ENCODE peak calls at places on chromosome 2, in four cellular contexts. One of them, this sample, is unnamed.
A peak's percentile ranks its signal among the peaks of the same experiment; 100 is the strongest.

GRCh38 chr2:10161961-10162441 is 39.5 kb downstream of the RRM2 start:
- DNase-seq in tibial artery: no peak
- DNase-seq in stimulated activated CD4-positive, alpha-beta T cell treated with anti-CD3 and anti-CD28 coated beads, Interleukin-2, amount 100 ng/mL, for 24 hours: no peak
- DNase-seq in NCI-H1436: no peak
- DNase-seq in this sample: no peak

GRCh38 chr2:225894240-225894980 is 494.9 kb downstream of the NYAP2 start:
- DNase-seq in tibial artery: no peak
- DNase-seq in stimulated activated CD4-positive, alpha-beta T cell treated with anti-CD3 and anti-CD28 coated beads, Interleukin-2, amount 100 ng/mL, for 24 hours: no peak
- DNase-seq in NCI-H1436: no peak
- DNase-seq in this sample: no peak

GRCh38 chr2:145593991-145594702 is 1074.2 kb upstream of the ZEB2 start:
- DNase-seq in tibial artery: no peak
- DNase-seq in stimulated activated CD4-positive, alpha-beta T cell treated with anti-CD3 and anti-CD28 coated beads, Interleukin-2, amount 100 ng/mL, for 24 hours: no peak
- DNase-seq in NCI-H1436: no peak
- DNase-seq in this sample: no peak

GRCh38 chr2:52500561-52500960 is 1267.0 kb upstream of the CHAC2 start:
- DNase-seq in tibial artery: no peak
- DNase-seq in stimulated activated CD4-positive, alpha-beta T cell treated with anti-CD3 and anti-CD28 coated beads, Interleukin-2, amount 100 ng/mL, for 24 hours: no peak
- DNase-seq in NCI-H1436: no peak
- DNase-seq in this sample: no peak

GRCh38 chr2:73297151-73297559 is 3.8 kb upstream of the EGR4 start:
- DNase-seq in tibial artery: no peak
- DNase-seq in stimulated activated CD4-positive, alpha-beta T cell treated with anti-CD3 and anti-CD28 coated beads, Interleukin-2, amount 100 ng/mL, for 24 hours: no peak
- DNase-seq in NCI-H1436: peak; percentile 39
- DNase-seq in this sample: no peak

GRCh38 chr2:47636176-47636575 is 146.8 kb upstream of the MSH6 start:
- DNase-seq in tibial artery: no peak
- DNase-seq in stimulated activated CD4-positive, alpha-beta T cell treated with anti-CD3 and anti-CD28 coated beads, Interleukin-2, amount 100 ng/mL, for 24 hours: no peak
- DNase-seq in NCI-H1436: no peak
- DNase-seq in this sample: no peak

GRCh38 chr2:97995026-97995733 is 568 bp downstream of the TMEM131 start:
- DNase-seq in tibial artery: peak; percentile 74
- DNase-seq in stimulated activated CD4-positive, alpha-beta T cell treated with anti-CD3 and anti-CD28 coated beads, Interleukin-2, amount 100 ng/mL, for 24 hours: peak; percentile 48
- DNase-seq in NCI-H1436: no peak
- DNase-seq in this sample: peak; percentile 22

GRCh38 chr2:120448427-120448826 is 102.5 kb downstream of the INHBB start:
- DNase-seq in tibial artery: peak; percentile 9
- DNase-seq in stimulated activated CD4-positive, alpha-beta T cell treated with anti-CD3 and anti-CD28 coated beads, Interleukin-2, amount 100 ng/mL, for 24 hours: no peak
- DNase-seq in NCI-H1436: no peak
- DNase-seq in this sample: no peak

GRCh38 chr2:111972955-111973565 is 74.7 kb downstream of the MERTK start:
- DNase-seq in tibial artery: peak; percentile 73
- DNase-seq in stimulated activated CD4-positive, alpha-beta T cell treated with anti-CD3 and anti-CD28 coated beads, Interleukin-2, amount 100 ng/mL, for 24 hours: no peak
- DNase-seq in NCI-H1436: no peak
- DNase-seq in this sample: no peak

GRCh38 chr2:12177052-12177994 is 430.9 kb downstream of the LPIN1 start:
- DNase-seq in tibial artery: no peak
- DNase-seq in stimulated activated CD4-positive, alpha-beta T cell treated with anti-CD3 and anti-CD28 coated beads, Interleukin-2, amount 100 ng/mL, for 24 hours: peak; percentile 26
- DNase-seq in NCI-H1436: no peak
- DNase-seq in this sample: no peak